ENCODE peak calls at places on chromosomes 4 and X, in four cellular contexts. One of them, this sample, is unnamed.

GRCh38 chr4:38783109-38783460 is 295 bp upstream of the TLR10 start:
- DNase-seq in T-helper 2 cell: no peak
- DNase-seq in DMS153: no peak
- DNase-seq in MCF 10A: no peak
- DNase-seq in this sample: no peak

GRCh38 chr4:70927502-70928139 is 25.5 kb downstream of the MOB1B start:
- DNase-seq in T-helper 2 cell: no peak
- DNase-seq in DMS153: no peak
- DNase-seq in MCF 10A: no peak
- DNase-seq in this sample: no peak

GRCh38 chr4:154779362-154779947 is 1.6 kb upstream of the RBM46 start:
- DNase-seq in T-helper 2 cell: no peak
- DNase-seq in DMS153: no peak
- DNase-seq in MCF 10A: peak; percentile 57
- DNase-seq in this sample: no peak

GRCh38 chrX:17592117-17592516 is 145.2 kb upstream of the SCML1 start:
- DNase-seq in T-helper 2 cell: no peak
- DNase-seq in DMS153: no peak
- DNase-seq in MCF 10A: no peak
- DNase-seq in this sample: no peak

GRCh38 chrX:47206316-47206715 is 12.2 kb upstream of the CDK16 start:
- DNase-seq in T-helper 2 cell: no peak
- DNase-seq in DMS153: no peak
- DNase-seq in MCF 10A: peak; percentile 52
- DNase-seq in this sample: no peak

GRCh38 chr4:147837435-147837834 is 105.5 kb downstream of the ARHGAP10 start:
- DNase-seq in T-helper 2 cell: no peak
- DNase-seq in DMS153: no peak
- DNase-seq in MCF 10A: peak; percentile 51
- DNase-seq in this sample: no peak

GRCh38 chr4:128349921-128350320 is 62.3 kb upstream of the PGRMC2 start:
- DNase-seq in T-helper 2 cell: no peak
- DNase-seq in DMS153: peak; percentile 91
- DNase-seq in MCF 10A: peak; percentile 77
- DNase-seq in this sample: no peak

GRCh38 chrX:24081661-24082154 is 27.0 kb downstream of the EIF2S3 start:
- DNase-seq in T-helper 2 cell: peak; percentile 19
- DNase-seq in DMS153: peak; percentile 43
- DNase-seq in MCF 10A: peak; percentile 84
- DNase-seq in this sample: peak; percentile 10

GRCh38 chr4:83917572-83917971 is 381.7 kb downstream of the GPAT3 start:
- DNase-seq in T-helper 2 cell: no peak
- DNase-seq in DMS153: no peak
- DNase-seq in MCF 10A: peak; percentile 65
- DNase-seq in this sample: no peak

GRCh38 chrX:108097380-108097779 is 5.8 kb downstream of the ATG4A start:
- DNase-seq in T-helper 2 cell: no peak
- DNase-seq in DMS153: no peak
- DNase-seq in MCF 10A: no peak
- DNase-seq in this sample: no peak

GRCh38 chr4:38641796-38642195 is 22.2 kb upstream of the KLF3 start:
- DNase-seq in T-helper 2 cell: no peak
- DNase-seq in DMS153: no peak
- DNase-seq in MCF 10A: no peak
- DNase-seq in this sample: no peak

GRCh38 chrX:136321532-136321931 is 20.8 kb downstream of the ADGRG4 start:
- DNase-seq in T-helper 2 cell: no peak
- DNase-seq in DMS153: no peak
- DNase-seq in MCF 10A: no peak
- DNase-seq in this sample: no peak